ENCODE peak calls at places on chromosomes 12 and 14, in four cellular contexts. W is aorta, K is left ventricle myocardium inferior, J is heart right ventricle. Z is an unnamed sample.

GRCh38 chr12:90514325-90514724 is 440.7 kb downstream of the CCER1 start:
- DNase-seq in W (no peak), K (no peak), J (peak; percentile 4), Z (no peak)

GRCh38 chr12:27899151-27899661 is 73.3 kb downstream of the PTHLH start:
- DNase-seq in W (no peak), K (no peak), J (no peak), Z (no peak)

GRCh38 chr12:63795032-63795687 is 15.5 kb downstream of the RXYLT1 start:
- DNase-seq in W (no peak), K (no peak), J (no peak), Z (no peak)

GRCh38 chr14:102893452-102893851 is 29.0 kb upstream of the AMN start:
- DNase-seq in W (peak; percentile 69), K (peak; percentile 32), J (peak; percentile 44), Z (no peak)

GRCh38 chr14:91068642-91069041 is 8.2 kb upstream of the RPS6KA5 start:
- DNase-seq in W (no peak), K (no peak), J (no peak), Z (no peak)

GRCh38 chr12:95411466-95411865 is 62.5 kb upstream of the METAP2 start:
- DNase-seq in W (no peak), K (no peak), J (no peak), Z (no peak)

GRCh38 chr14:38391334-38391733 is 135.4 kb upstream of the CLEC14A start:
- DNase-seq in W (no peak), K (no peak), J (no peak), Z (no peak)

GRCh38 chr14:79708991-79709390 is 502.3 kb downstream of the DIO2 start:
- DNase-seq in W (no peak), K (no peak), J (no peak), Z (no peak)

GRCh38 chr14:46433381-46433780 is 218.2 kb downstream of the RPL10L start:
- DNase-seq in W (no peak), K (no peak), J (no peak), Z (no peak)

GRCh38 chr12:103671367-103671766 is 84.3 kb downstream of the STAB2 start:
- DNase-seq in W (no peak), K (no peak), J (no peak), Z (no peak)

GRCh38 chr12:94545937-94546771 is 86.5 kb upstream of the CEP83 start:
- DNase-seq in W (no peak), K (no peak), J (peak; percentile 42), Z (peak; percentile 34)

GRCh38 chr12:12070674-12071661 is at the start of gene BCL2L14:
- DNase-seq in W (no peak), K (no peak), J (no peak), Z (no peak)

GRCh38 chr12:26524862-26525465 is 308.0 kb downstream of the ITPR2 start:
- DNase-seq in W (no peak), K (no peak), J (no peak), Z (no peak)

GRCh38 chr12:110811972-110812371 is 34.8 kb upstream of the CCDC63 start:
- DNase-seq in W (no peak), K (no peak), J (no peak), Z (no peak)

GRCh38 chr12:19273482-19274330 is 144.2 kb downstream of the PLEKHA5 start:
- DNase-seq in W (peak; percentile 86), K (peak; percentile 67), J (peak; percentile 71), Z (peak; percentile 83)

GRCh38 chr14:24674204-24674970 is 40.4 kb upstream of the GZMB start:
- DNase-seq in W (no peak), K (no peak), J (no peak), Z (no peak)

GRCh38 chr14:95935228-95935822 is 58.7 kb downstream of the TUNAR start:
- DNase-seq in W (no peak), K (no peak), J (no peak), Z (no peak)

GRCh38 chr12:92278378-92278828 is 132.8 kb upstream of the BTG1 start:
- DNase-seq in W (no peak), K (no peak), J (peak; percentile 42), Z (no peak)

GRCh38 chr14:71289536-71289935 is 382.3 kb downstream of the PCNX1 start:
- DNase-seq in W (no peak), K (no peak), J (no peak), Z (no peak)

GRCh38 chr12:133190176-133190575 is 8.9 kb downstream of the ZNF268 start:
- DNase-seq in W (no peak), K (no peak), J (no peak), Z (no peak)

GRCh38 chr12:133192847-133193246 is 11.6 kb downstream of the ZNF268 start:
- DNase-seq in W (no peak), K (no peak), J (no peak), Z (no peak)
- H3K9me3 ChIP-seq in W (peaks cover 40% of the 10 kb centered on the region), K (peaks cover 92% of the 10 kb centered on the region), J (peaks cover 90% of the 10 kb centered on the region), Z (peaks cover 3% of the 10 kb centered on the region)

GRCh38 chr12:55726911-55727310 is 1.9 kb downstream of the CD63 start:
- DNase-seq in W (no peak), K (no peak), J (no peak), Z (peak; percentile 43)
- H3K4me1 ChIP-seq in W (no peaks in the 10 kb centered on the region), K (peaks cover 74% of the 10 kb centered on the region), J (peaks cover 52% of the 10 kb centered on the region), Z (peaks cover 60% of the 10 kb centered on the region)

DNA sequence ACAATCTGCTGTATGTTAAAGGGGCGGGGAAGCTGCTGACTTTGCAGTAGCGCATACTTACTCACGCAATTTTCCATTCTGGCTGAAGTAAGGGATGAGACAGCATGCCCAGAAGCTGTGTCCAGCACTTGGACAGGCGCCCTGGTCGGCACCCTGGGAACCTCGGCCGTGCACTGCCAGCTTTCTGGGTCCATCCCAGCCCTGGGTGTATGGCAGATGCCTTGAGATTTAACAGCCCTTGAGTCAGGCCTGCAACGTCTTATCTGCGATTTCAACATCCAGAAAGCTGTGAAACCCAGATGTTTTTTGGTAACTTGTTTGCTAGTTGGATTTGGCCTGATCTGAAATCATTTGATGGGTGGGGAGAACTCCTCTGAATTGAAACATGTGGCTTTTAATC is 16.2 kb downstream of the EML1 start:
- DNase-seq in W (peak; percentile 87), K (peak; percentile 74), J (peak; percentile 56), Z (peak; percentile 82)
- H3K4me3 ChIP-seq in W (no peak overlapping the region), K (no peak overlapping the region), J (no peak overlapping the region), Z (no peak overlapping the region)

DNA sequence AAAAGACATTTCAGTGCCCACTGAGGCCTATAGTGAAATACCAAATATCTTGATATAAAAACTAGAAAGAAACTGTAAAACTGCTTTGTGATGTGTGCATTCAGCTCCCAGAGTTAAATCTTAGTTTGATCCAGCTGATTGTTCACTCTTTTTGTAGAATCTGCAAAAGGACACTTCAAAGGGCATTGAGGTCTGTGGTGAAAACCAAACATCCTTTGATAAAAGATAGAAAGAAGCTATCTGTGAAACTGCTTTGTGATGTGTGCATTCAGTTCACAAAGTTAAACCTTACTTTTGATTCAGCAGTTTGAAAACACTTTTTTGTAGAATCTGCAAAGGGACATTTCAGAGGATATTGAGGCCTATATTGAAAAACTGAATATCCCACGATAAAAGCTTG is 290.7 kb upstream of the ALG10B start:
- DNase-seq in W (no peak), K (no peak), J (no peak), Z (no peak)
- H3K9me3 ChIP-seq in W (peaks cover 3% of the 10 kb centered on the region), K (peaks cover 78% of the 10 kb centered on the region), J (peaks cover 63% of the 10 kb centered on the region), Z (peaks cover 17% of the 10 kb centered on the region)

GRCh38 chr14:30957813-30958370 is 67.6 kb upstream of the AP4S1 start:
- DNase-seq in W (no peak), K (no peak), J (no peak), Z (no peak)
- H3K4me1 ChIP-seq in W (no peaks in the 10 kb centered on the region), K (peaks cover 26% of the 10 kb centered on the region), J (peaks cover 12% of the 10 kb centered on the region), Z (no peaks in the 10 kb centered on the region)

GRCh38 chr14:105091335-105092123 is 26.3 kb upstream of the GPR132 start:
- DNase-seq in W (peak; percentile 94), K (peak; percentile 84), J (peak; percentile 84), Z (peak; percentile 88)
- H3K4me3 ChIP-seq in W (no peak overlapping the region), K (peak overlapping the region; percentile 85), J (no peak overlapping the region), Z (no peak overlapping the region)